ENCODE peak calls at places on chromosomes 4 and X, in eight cellular contexts. One of them, this sample, is unnamed. For H3K9me3, the result is how much of the 10 kb centered on the place peaks cover.

GRCh38 chr4:137266511-137266910 is 265.8 kb downstream of the PCDH18 start:
- DNase-seq in uterus: no peak
- DNase-seq in stomach: no peak
- DNase-seq in mucosa of descending colon: no peak
- DNase-seq in endothelial cell of umbilical vein: no peak
- DNase-seq in colonic mucosa: no peak
- DNase-seq in keratinocyte: no peak
- DNase-seq in OCI-LY7: no peak
- DNase-seq in this sample: no peak

GRCh38 chr4:16205298-16206164 is 20.7 kb downstream of the TAPT1 start:
- DNase-seq in uterus: no peak
- DNase-seq in stomach: no peak
- DNase-seq in mucosa of descending colon: no peak
- DNase-seq in endothelial cell of umbilical vein: peak
- DNase-seq in colonic mucosa: no peak
- DNase-seq in keratinocyte: no peak
- DNase-seq in OCI-LY7: peak
- DNase-seq in this sample: no peak

GRCh38 chr4:53886090-53886489 is 178.3 kb downstream of the CHIC2 start:
- DNase-seq in uterus: no peak
- DNase-seq in stomach: no peak
- DNase-seq in mucosa of descending colon: no peak
- DNase-seq in endothelial cell of umbilical vein: no peak
- DNase-seq in colonic mucosa: no peak
- DNase-seq in keratinocyte: no peak
- DNase-seq in OCI-LY7: no peak
- DNase-seq in this sample: no peak

GRCh38 chr4:82865592-82865991 is 25.4 kb downstream of the SEC31A start:
- DNase-seq in uterus: no peak
- DNase-seq in stomach: no peak
- DNase-seq in mucosa of descending colon: no peak
- DNase-seq in endothelial cell of umbilical vein: peak
- DNase-seq in colonic mucosa: no peak
- DNase-seq in keratinocyte: no peak
- DNase-seq in OCI-LY7: no peak
- DNase-seq in this sample: no peak

GRCh38 chr4:185238750-185239149 is 29.4 kb downstream of the SNX25 start:
- DNase-seq in uterus: no peak
- DNase-seq in stomach: no peak
- DNase-seq in mucosa of descending colon: no peak
- DNase-seq in endothelial cell of umbilical vein: peak
- DNase-seq in colonic mucosa: no peak
- DNase-seq in keratinocyte: no peak
- DNase-seq in OCI-LY7: no peak
- DNase-seq in this sample: no peak

GRCh38 chrX:48927736-48928382 is 9.0 kb upstream of the PIM2 start:
- DNase-seq in uterus: no peak
- DNase-seq in stomach: no peak
- DNase-seq in mucosa of descending colon: no peak
- DNase-seq in endothelial cell of umbilical vein: no peak
- DNase-seq in colonic mucosa: no peak
- DNase-seq in keratinocyte: no peak
- DNase-seq in OCI-LY7: no peak
- DNase-seq in this sample: no peak

GRCh38 chr4:174669278-174669677 is 147.0 kb upstream of the HPGD start:
- DNase-seq in uterus: no peak
- DNase-seq in stomach: no peak
- DNase-seq in mucosa of descending colon: no peak
- DNase-seq in endothelial cell of umbilical vein: no peak
- DNase-seq in colonic mucosa: no peak
- DNase-seq in keratinocyte: no peak
- DNase-seq in OCI-LY7: no peak
- DNase-seq in this sample: no peak

GRCh38 chr4:126603851-126604250 is 1028.9 kb upstream of the INTU start:
- DNase-seq in uterus: no peak
- DNase-seq in stomach: no peak
- DNase-seq in mucosa of descending colon: no peak
- DNase-seq in endothelial cell of umbilical vein: peak
- DNase-seq in colonic mucosa: no peak
- DNase-seq in keratinocyte: no peak
- DNase-seq in OCI-LY7: no peak
- DNase-seq in this sample: no peak

GRCh38 chrX:18172970-18173369 is 47.7 kb downstream of the BEND2 start:
- DNase-seq in uterus: no peak
- DNase-seq in stomach: no peak
- DNase-seq in mucosa of descending colon: no peak
- DNase-seq in endothelial cell of umbilical vein: no peak
- DNase-seq in colonic mucosa: no peak
- DNase-seq in keratinocyte: no peak
- DNase-seq in OCI-LY7: no peak
- DNase-seq in this sample: no peak

GRCh38 chrX:149511081-149511480 is 6.0 kb upstream of the IDS start:
- DNase-seq in uterus: no peak
- DNase-seq in stomach: no peak
- DNase-seq in mucosa of descending colon: no peak
- DNase-seq in endothelial cell of umbilical vein: no peak
- DNase-seq in colonic mucosa: no peak
- DNase-seq in keratinocyte: no peak
- DNase-seq in OCI-LY7: no peak
- DNase-seq in this sample: no peak

GRCh38 chrX:41779941-41780340 is 56.0 kb downstream of the GPR82 start:
- DNase-seq in uterus: no peak
- DNase-seq in stomach: no peak
- DNase-seq in mucosa of descending colon: no peak
- DNase-seq in endothelial cell of umbilical vein: no peak
- DNase-seq in colonic mucosa: no peak
- DNase-seq in keratinocyte: no peak
- DNase-seq in OCI-LY7: no peak
- DNase-seq in this sample: no peak

GRCh38 chr4:48268956-48269860 is at the start of gene TEC:
- DNase-seq in uterus: no peak
- DNase-seq in stomach: peak
- DNase-seq in mucosa of descending colon: no peak
- DNase-seq in endothelial cell of umbilical vein: peak
- DNase-seq in colonic mucosa: peak
- DNase-seq in keratinocyte: no peak
- DNase-seq in OCI-LY7: peak
- DNase-seq in this sample: peak

GRCh38 chr4:110636231-110636676 is 13.4 kb upstream of the PITX2 start:
- DNase-seq in uterus: no peak
- DNase-seq in stomach: no peak
- DNase-seq in mucosa of descending colon: no peak
- DNase-seq in endothelial cell of umbilical vein: no peak
- DNase-seq in colonic mucosa: no peak
- DNase-seq in keratinocyte: no peak
- DNase-seq in OCI-LY7: no peak
- DNase-seq in this sample: no peak

DNA sequence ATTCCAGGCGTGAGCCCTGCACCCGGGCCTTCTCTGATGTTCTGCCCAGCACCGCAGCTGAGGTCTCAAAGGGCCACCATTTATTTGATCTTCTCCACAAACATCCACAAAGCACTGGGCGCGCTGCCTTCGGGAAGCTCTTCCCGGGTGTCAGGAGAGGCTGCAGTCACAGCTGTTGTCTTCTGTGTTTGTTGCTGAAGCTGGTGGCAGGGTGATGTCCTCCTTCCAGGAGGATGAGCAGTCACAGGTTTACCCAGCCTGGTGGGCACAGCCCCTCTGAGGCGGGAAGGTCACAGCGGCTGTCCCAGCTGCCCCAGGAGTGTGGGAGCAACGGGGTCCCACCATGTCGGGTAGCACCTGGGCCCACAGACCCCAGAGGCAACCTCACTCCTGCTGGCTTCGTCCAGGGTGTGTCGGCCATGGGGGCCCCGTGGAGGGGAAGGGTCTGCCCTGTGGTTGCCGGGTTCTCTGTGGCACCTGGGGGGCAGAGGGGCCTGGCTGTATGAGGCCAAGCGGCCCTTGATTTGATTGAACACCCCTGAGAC is 27.6 kb downstream of the FGFRL1 start:
- DNase-seq in uterus: no peak
- DNase-seq in stomach: no peak
- DNase-seq in mucosa of descending colon: no peak
- DNase-seq in endothelial cell of umbilical vein: no peak
- DNase-seq in colonic mucosa: no peak
- DNase-seq in keratinocyte: no peak
- DNase-seq in OCI-LY7: no peak
- DNase-seq in this sample: no peak
- H3K9me3 ChIP-seq in uterus: under half
- H3K9me3 ChIP-seq in stomach: under half
- H3K9me3 ChIP-seq in mucosa of descending colon: under half
- H3K9me3 ChIP-seq in endothelial cell of umbilical vein: under half
- H3K9me3 ChIP-seq in colonic mucosa: under half
- H3K9me3 ChIP-seq in keratinocyte: under half
- H3K9me3 ChIP-seq in OCI-LY7: under half
- H3K9me3 ChIP-seq in this sample: under half

GRCh38 chr4:7565483-7565882 is 130.8 kb upstream of the PSAPL1 start:
- DNase-seq in uterus: no peak
- DNase-seq in stomach: no peak
- DNase-seq in mucosa of descending colon: no peak
- DNase-seq in endothelial cell of umbilical vein: no peak
- DNase-seq in colonic mucosa: no peak
- DNase-seq in keratinocyte: no peak
- DNase-seq in OCI-LY7: no peak
- DNase-seq in this sample: no peak
- H3K9me3 ChIP-seq in uterus: under half
- H3K9me3 ChIP-seq in stomach: under half
- H3K9me3 ChIP-seq in mucosa of descending colon: under half
- H3K9me3 ChIP-seq in endothelial cell of umbilical vein: under half
- H3K9me3 ChIP-seq in colonic mucosa: under half
- H3K9me3 ChIP-seq in keratinocyte: under half
- H3K9me3 ChIP-seq in OCI-LY7: under half
- H3K9me3 ChIP-seq in this sample: under half

DNA sequence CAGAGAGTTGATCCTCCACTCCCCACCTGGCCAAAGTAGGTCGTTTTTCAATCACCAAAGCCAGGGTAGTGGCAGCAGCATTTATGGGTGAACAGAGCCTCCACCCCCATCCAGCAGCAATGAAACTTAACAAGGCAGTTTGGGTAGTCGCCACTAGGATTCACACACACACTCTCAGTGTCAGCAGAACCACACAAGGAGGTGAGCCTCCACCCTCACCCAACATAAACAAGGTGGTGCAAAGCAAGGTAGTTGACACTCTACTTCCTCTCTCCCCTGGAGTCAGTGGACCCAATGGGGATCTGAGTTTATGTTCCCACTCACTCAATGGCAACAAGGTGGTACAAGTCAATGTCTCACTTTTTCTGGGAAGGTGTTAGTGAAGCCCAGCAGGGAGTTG is 50.4 kb upstream of the CCDC149 start:
- DNase-seq in uterus: no peak
- DNase-seq in stomach: no peak
- DNase-seq in mucosa of descending colon: no peak
- DNase-seq in endothelial cell of umbilical vein: no peak
- DNase-seq in colonic mucosa: no peak
- DNase-seq in keratinocyte: no peak
- DNase-seq in OCI-LY7: no peak
- DNase-seq in this sample: no peak
- H3K9me3 ChIP-seq in uterus: under half
- H3K9me3 ChIP-seq in stomach: under half
- H3K9me3 ChIP-seq in mucosa of descending colon: under half
- H3K9me3 ChIP-seq in endothelial cell of umbilical vein: under half
- H3K9me3 ChIP-seq in colonic mucosa: under half
- H3K9me3 ChIP-seq in keratinocyte: under half
- H3K9me3 ChIP-seq in OCI-LY7: under half
- H3K9me3 ChIP-seq in this sample: under half

GRCh38 chr4:13990596-13991589 is 363.4 kb upstream of the BOD1L1 start:
- DNase-seq in uterus: no peak
- DNase-seq in stomach: peak
- DNase-seq in mucosa of descending colon: no peak
- DNase-seq in endothelial cell of umbilical vein: no peak
- DNase-seq in colonic mucosa: no peak
- DNase-seq in keratinocyte: no peak
- DNase-seq in OCI-LY7: no peak
- DNase-seq in this sample: no peak

GRCh38 chr4:13985824-13986223 is 358.3 kb upstream of the BOD1L1 start:
- DNase-seq in uterus: no peak
- DNase-seq in stomach: no peak
- DNase-seq in mucosa of descending colon: no peak
- DNase-seq in endothelial cell of umbilical vein: no peak
- DNase-seq in colonic mucosa: no peak
- DNase-seq in keratinocyte: no peak
- DNase-seq in OCI-LY7: no peak
- DNase-seq in this sample: no peak

GRCh38 chr4:13986533-13986932 is 359.0 kb upstream of the BOD1L1 start:
- DNase-seq in uterus: no peak
- DNase-seq in stomach: no peak
- DNase-seq in mucosa of descending colon: no peak
- DNase-seq in endothelial cell of umbilical vein: no peak
- DNase-seq in colonic mucosa: no peak
- DNase-seq in keratinocyte: no peak
- DNase-seq in OCI-LY7: no peak
- DNase-seq in this sample: no peak

GRCh38 chr4:13989496-13989895 is 362.0 kb upstream of the BOD1L1 start:
- DNase-seq in uterus: no peak
- DNase-seq in stomach: no peak
- DNase-seq in mucosa of descending colon: no peak
- DNase-seq in endothelial cell of umbilical vein: no peak
- DNase-seq in colonic mucosa: no peak
- DNase-seq in keratinocyte: peak
- DNase-seq in OCI-LY7: no peak
- DNase-seq in this sample: no peak

GRCh38 chr4:13988347-13989265 is 361.1 kb upstream of the BOD1L1 start:
- DNase-seq in uterus: no peak
- DNase-seq in stomach: no peak
- DNase-seq in mucosa of descending colon: no peak
- DNase-seq in endothelial cell of umbilical vein: no peak
- DNase-seq in colonic mucosa: peak
- DNase-seq in keratinocyte: peak
- DNase-seq in OCI-LY7: no peak
- DNase-seq in this sample: peak
- H3K9me3 ChIP-seq in uterus: under half
- H3K9me3 ChIP-seq in stomach: under half
- H3K9me3 ChIP-seq in mucosa of descending colon: under half
- H3K9me3 ChIP-seq in endothelial cell of umbilical vein: under half
- H3K9me3 ChIP-seq in colonic mucosa: under half
- H3K9me3 ChIP-seq in keratinocyte: under half
- H3K9me3 ChIP-seq in OCI-LY7: under half
- H3K9me3 ChIP-seq in this sample: under half

GRCh38 chrX:65705439-65705838 is 38.0 kb downstream of the MSN start:
- DNase-seq in uterus: no peak
- DNase-seq in stomach: no peak
- DNase-seq in mucosa of descending colon: no peak
- DNase-seq in endothelial cell of umbilical vein: no peak
- DNase-seq in colonic mucosa: no peak
- DNase-seq in keratinocyte: no peak
- DNase-seq in OCI-LY7: no peak
- DNase-seq in this sample: no peak
- H3K9me3 ChIP-seq in uterus: under half
- H3K9me3 ChIP-seq in stomach: under half
- H3K9me3 ChIP-seq in mucosa of descending colon: under half
- H3K9me3 ChIP-seq in endothelial cell of umbilical vein: under half
- H3K9me3 ChIP-seq in colonic mucosa: under half
- H3K9me3 ChIP-seq in keratinocyte: under half
- H3K9me3 ChIP-seq in OCI-LY7: under half
- H3K9me3 ChIP-seq in this sample: under half